ENCODE peak calls at places on chromosomes 1 and 21, in six cellular contexts. One of them, this sample, is unnamed.
A peak's percentile ranks its signal among the peaks of the same experiment; 100 is the strongest.

GRCh38 chr1:119779869-119780356 is 11.2 kb upstream of the HMGCS2 start:
- DNase-seq in activated CD8-positive, alpha-beta memory T cell treated with anti-CD3 and anti-CD28 coated beads for 1 hour: no peak
- DNase-seq in NCI-H446: no peak
- DNase-seq in EL: peak; percentile 16
- DNase-seq in HS-27A: no peak
- DNase-seq in stimulated activated CD4-positive, alpha-beta T cell treated with anti-CD3 and anti-CD28 coated beads, Interleukin-4, amount 100 ng/mL, for 48 hours: no peak
- DNase-seq in this sample: no peak

GRCh38 chr1:166013232-166013631 is 153.6 kb downstream of the FAM78B start:
- DNase-seq in activated CD8-positive, alpha-beta memory T cell treated with anti-CD3 and anti-CD28 coated beads for 1 hour: no peak
- DNase-seq in NCI-H446: no peak
- DNase-seq in EL: no peak
- DNase-seq in HS-27A: no peak
- DNase-seq in stimulated activated CD4-positive, alpha-beta T cell treated with anti-CD3 and anti-CD28 coated beads, Interleukin-4, amount 100 ng/mL, for 48 hours: no peak
- DNase-seq in this sample: no peak

GRCh38 chr1:23167353-23168078 is 1.1 kb downstream of the LUZP1 start:
- DNase-seq in activated CD8-positive, alpha-beta memory T cell treated with anti-CD3 and anti-CD28 coated beads for 1 hour: no peak
- DNase-seq in NCI-H446: peak; percentile 50
- DNase-seq in EL: peak; percentile 70
- DNase-seq in HS-27A: no peak
- DNase-seq in stimulated activated CD4-positive, alpha-beta T cell treated with anti-CD3 and anti-CD28 coated beads, Interleukin-4, amount 100 ng/mL, for 48 hours: peak; percentile 16
- DNase-seq in this sample: no peak

GRCh38 chr21:14923468-14923867 is 141.3 kb downstream of the NRIP1 start:
- DNase-seq in activated CD8-positive, alpha-beta memory T cell treated with anti-CD3 and anti-CD28 coated beads for 1 hour: no peak
- DNase-seq in NCI-H446: no peak
- DNase-seq in EL: peak; percentile 75
- DNase-seq in HS-27A: no peak
- DNase-seq in stimulated activated CD4-positive, alpha-beta T cell treated with anti-CD3 and anti-CD28 coated beads, Interleukin-4, amount 100 ng/mL, for 48 hours: no peak
- DNase-seq in this sample: no peak

GRCh38 chr1:3133671-3134070 is 64.7 kb downstream of the PRDM16 start:
- DNase-seq in activated CD8-positive, alpha-beta memory T cell treated with anti-CD3 and anti-CD28 coated beads for 1 hour: no peak
- DNase-seq in NCI-H446: no peak
- DNase-seq in EL: no peak
- DNase-seq in HS-27A: no peak
- DNase-seq in stimulated activated CD4-positive, alpha-beta T cell treated with anti-CD3 and anti-CD28 coated beads, Interleukin-4, amount 100 ng/mL, for 48 hours: no peak
- DNase-seq in this sample: no peak

GRCh38 chr1:42340898-42341297 is 5.9 kb upstream of the FOXJ3 start:
- DNase-seq in activated CD8-positive, alpha-beta memory T cell treated with anti-CD3 and anti-CD28 coated beads for 1 hour: no peak
- DNase-seq in NCI-H446: no peak
- DNase-seq in EL: no peak
- DNase-seq in HS-27A: no peak
- DNase-seq in stimulated activated CD4-positive, alpha-beta T cell treated with anti-CD3 and anti-CD28 coated beads, Interleukin-4, amount 100 ng/mL, for 48 hours: no peak
- DNase-seq in this sample: no peak

GRCh38 chr1:109186704-109187071 is 27.0 kb upstream of the SARS1 start:
- DNase-seq in activated CD8-positive, alpha-beta memory T cell treated with anti-CD3 and anti-CD28 coated beads for 1 hour: no peak
- DNase-seq in NCI-H446: peak; percentile 82
- DNase-seq in EL: no peak
- DNase-seq in HS-27A: no peak
- DNase-seq in stimulated activated CD4-positive, alpha-beta T cell treated with anti-CD3 and anti-CD28 coated beads, Interleukin-4, amount 100 ng/mL, for 48 hours: no peak
- DNase-seq in this sample: no peak

GRCh38 chr1:24928631-24929090 is 1.4 kb downstream of the RUNX3 start:
- DNase-seq in activated CD8-positive, alpha-beta memory T cell treated with anti-CD3 and anti-CD28 coated beads for 1 hour: no peak
- DNase-seq in NCI-H446: no peak
- DNase-seq in EL: peak; percentile 31
- DNase-seq in HS-27A: no peak
- DNase-seq in stimulated activated CD4-positive, alpha-beta T cell treated with anti-CD3 and anti-CD28 coated beads, Interleukin-4, amount 100 ng/mL, for 48 hours: no peak
- DNase-seq in this sample: no peak

GRCh38 chr1:43235451-43236121 is 34.2 kb upstream of the TMEM125 start:
- DNase-seq in activated CD8-positive, alpha-beta memory T cell treated with anti-CD3 and anti-CD28 coated beads for 1 hour: no peak
- DNase-seq in NCI-H446: no peak
- DNase-seq in EL: no peak
- DNase-seq in HS-27A: no peak
- DNase-seq in stimulated activated CD4-positive, alpha-beta T cell treated with anti-CD3 and anti-CD28 coated beads, Interleukin-4, amount 100 ng/mL, for 48 hours: no peak
- DNase-seq in this sample: peak; percentile 83

GRCh38 chr1:89708727-89709375 is 75.9 kb downstream of the LRRC8C start:
- DNase-seq in activated CD8-positive, alpha-beta memory T cell treated with anti-CD3 and anti-CD28 coated beads for 1 hour: no peak
- DNase-seq in NCI-H446: no peak
- DNase-seq in EL: no peak
- DNase-seq in HS-27A: no peak
- DNase-seq in stimulated activated CD4-positive, alpha-beta T cell treated with anti-CD3 and anti-CD28 coated beads, Interleukin-4, amount 100 ng/mL, for 48 hours: no peak
- DNase-seq in this sample: no peak

GRCh38 chr1:200699871-200700270 is 30.2 kb upstream of the DDX59 start:
- DNase-seq in activated CD8-positive, alpha-beta memory T cell treated with anti-CD3 and anti-CD28 coated beads for 1 hour: no peak
- DNase-seq in NCI-H446: no peak
- DNase-seq in EL: peak; percentile 59
- DNase-seq in HS-27A: peak; percentile 5
- DNase-seq in stimulated activated CD4-positive, alpha-beta T cell treated with anti-CD3 and anti-CD28 coated beads, Interleukin-4, amount 100 ng/mL, for 48 hours: no peak
- DNase-seq in this sample: no peak

GRCh38 chr1:145892486-145893087 is 6.9 kb upstream of the ANKRD35 start:
- DNase-seq in activated CD8-positive, alpha-beta memory T cell treated with anti-CD3 and anti-CD28 coated beads for 1 hour: no peak
- DNase-seq in NCI-H446: peak; percentile 76
- DNase-seq in EL: peak; percentile 34
- DNase-seq in HS-27A: no peak
- DNase-seq in stimulated activated CD4-positive, alpha-beta T cell treated with anti-CD3 and anti-CD28 coated beads, Interleukin-4, amount 100 ng/mL, for 48 hours: no peak
- DNase-seq in this sample: peak; percentile 81

GRCh38 chr1:1073743-1074587 is at the start of gene RNF223:
- DNase-seq in activated CD8-positive, alpha-beta memory T cell treated with anti-CD3 and anti-CD28 coated beads for 1 hour: no peak
- DNase-seq in NCI-H446: no peak
- DNase-seq in EL: no peak
- DNase-seq in HS-27A: no peak
- DNase-seq in stimulated activated CD4-positive, alpha-beta T cell treated with anti-CD3 and anti-CD28 coated beads, Interleukin-4, amount 100 ng/mL, for 48 hours: no peak
- DNase-seq in this sample: no peak

GRCh38 chr1:52725903-52726264 is 369 bp upstream of the ZYG11B start:
- DNase-seq in activated CD8-positive, alpha-beta memory T cell treated with anti-CD3 and anti-CD28 coated beads for 1 hour: no peak
- DNase-seq in NCI-H446: no peak
- DNase-seq in EL: no peak
- DNase-seq in HS-27A: no peak
- DNase-seq in stimulated activated CD4-positive, alpha-beta T cell treated with anti-CD3 and anti-CD28 coated beads, Interleukin-4, amount 100 ng/mL, for 48 hours: no peak
- DNase-seq in this sample: no peak

GRCh38 chr1:236619398-236619797 is 15.1 kb upstream of the HEATR1 start:
- DNase-seq in activated CD8-positive, alpha-beta memory T cell treated with anti-CD3 and anti-CD28 coated beads for 1 hour: no peak
- DNase-seq in NCI-H446: no peak
- DNase-seq in EL: peak; percentile 9
- DNase-seq in HS-27A: no peak
- DNase-seq in stimulated activated CD4-positive, alpha-beta T cell treated with anti-CD3 and anti-CD28 coated beads, Interleukin-4, amount 100 ng/mL, for 48 hours: no peak
- DNase-seq in this sample: no peak

GRCh38 chr1:206672011-206672688 is 12.6 kb upstream of the MAPKAPK2 start:
- DNase-seq in activated CD8-positive, alpha-beta memory T cell treated with anti-CD3 and anti-CD28 coated beads for 1 hour: no peak
- DNase-seq in NCI-H446: no peak
- DNase-seq in EL: no peak
- DNase-seq in HS-27A: no peak
- DNase-seq in stimulated activated CD4-positive, alpha-beta T cell treated with anti-CD3 and anti-CD28 coated beads, Interleukin-4, amount 100 ng/mL, for 48 hours: no peak
- DNase-seq in this sample: no peak

GRCh38 chr1:223708651-223709268 is 3.6 kb upstream of the CAPN2 start:
- DNase-seq in activated CD8-positive, alpha-beta memory T cell treated with anti-CD3 and anti-CD28 coated beads for 1 hour: no peak
- DNase-seq in NCI-H446: no peak
- DNase-seq in EL: no peak
- DNase-seq in HS-27A: no peak
- DNase-seq in stimulated activated CD4-positive, alpha-beta T cell treated with anti-CD3 and anti-CD28 coated beads, Interleukin-4, amount 100 ng/mL, for 48 hours: no peak
- DNase-seq in this sample: no peak

GRCh38 chr1:168706376-168706995 is 22.5 kb downstream of the DPT start:
- DNase-seq in activated CD8-positive, alpha-beta memory T cell treated with anti-CD3 and anti-CD28 coated beads for 1 hour: no peak
- DNase-seq in NCI-H446: no peak
- DNase-seq in EL: no peak
- DNase-seq in HS-27A: no peak
- DNase-seq in stimulated activated CD4-positive, alpha-beta T cell treated with anti-CD3 and anti-CD28 coated beads, Interleukin-4, amount 100 ng/mL, for 48 hours: no peak
- DNase-seq in this sample: no peak

GRCh38 chr1:163561570-163562295 is 240.0 kb downstream of the NUF2 start:
- DNase-seq in activated CD8-positive, alpha-beta memory T cell treated with anti-CD3 and anti-CD28 coated beads for 1 hour: no peak
- DNase-seq in NCI-H446: peak; percentile 45
- DNase-seq in EL: peak; percentile 12
- DNase-seq in HS-27A: no peak
- DNase-seq in stimulated activated CD4-positive, alpha-beta T cell treated with anti-CD3 and anti-CD28 coated beads, Interleukin-4, amount 100 ng/mL, for 48 hours: no peak
- DNase-seq in this sample: no peak